ENCODE peak calls at places on chromosomes 1 and 21, in five cellular contexts. B is GM23248, X is IMR-90, M is mammary epithelial cell, L is sigmoid colon. Q is an unnamed sample.
A peak's percentile ranks its signal among the peaks of the same experiment; 100 is the strongest.

GRCh38 chr1:169786974-169787373 is 7.7 kb downstream of the METTL18 start:
- DNase-seq in B (no peak), X (no peak), L (no peak), M (no peak), Q (no peak)

GRCh38 chr1:16099412-16099811 is 26.0 kb upstream of the FAM131C start:
- DNase-seq in L (no peak), B (no peak), X (no peak), M (no peak), Q (no peak)

GRCh38 chr1:93437976-93438605 is 9.8 kb upstream of the FNBP1L start:
- DNase-seq in L (no peak), B (peak; percentile 62), M (peak; percentile 39), X (peak; percentile 65), Q (peak; percentile 53)

GRCh38 chr1:10867138-10867721 is 70.8 kb upstream of the CASZ1 start:
- DNase-seq in B (peak; percentile 83), M (no peak), X (peak; percentile 18), L (peak; percentile 67), Q (peak; percentile 51)

GRCh38 chr21:32958288-32958992 is 67.3 kb upstream of the OLIG2 start:
- DNase-seq in L (no peak), X (no peak), M (no peak), B (no peak), Q (no peak)

GRCh38 chr1:176885756-176886155 is 278.8 kb downstream of the ASTN1 start:
- DNase-seq in B (peak; percentile 61), L (no peak), X (no peak), M (no peak), Q (peak; percentile 1)

GRCh38 chr21:37072239-37072987 is 458 bp downstream of the PIGP start:
- DNase-seq in M (peak; percentile 71), B (peak; percentile 89), L (peak; percentile 88), X (peak; percentile 89), Q (peak; percentile 71)

GRCh38 chr21:36929622-36930021 is 36.8 kb downstream of the HLCS start:
- DNase-seq in X (peak; percentile 49), B (no peak), L (no peak), M (peak; percentile 35), Q (no peak)

GRCh38 chr1:157932082-157932481 is 61.4 kb upstream of the KIRREL1 start:
- DNase-seq in L (no peak), B (peak; percentile 57), X (peak; percentile 55), M (peak; percentile 55), Q (no peak)

GRCh38 chr1:25780318-25781129 is 19.5 kb upstream of the SELENON start:
- DNase-seq in M (no peak), B (no peak), L (no peak), X (peak; percentile 49), Q (no peak)

GRCh38 chr21:38721983-38722382 is 83.7 kb upstream of the ETS2 start:
- DNase-seq in X (no peak), L (no peak), M (no peak), B (peak; percentile 27), Q (no peak)

GRCh38 chr1:238960071-238960470 is 426.3 kb upstream of the CHRM3 start:
- DNase-seq in M (peak; percentile 93), B (peak; percentile 36), X (peak; percentile 4), L (no peak), Q (no peak)

GRCh38 chr21:43608225-43608624 is 51.1 kb downstream of the HSF2BP start:
- DNase-seq in B (peak; percentile 63), M (peak; percentile 90), L (no peak), X (peak; percentile 86), Q (no peak)

GRCh38 chr1:150763018-150763417 is 2.6 kb downstream of the CTSS start:
- DNase-seq in M (no peak), L (no peak), X (no peak), B (no peak), Q (no peak)

GRCh38 chr1:58754683-58755467 is 29.0 kb downstream of the JUN start:
- DNase-seq in L (no peak), M (no peak), X (no peak), B (no peak), Q (no peak)

GRCh38 chr1:199859525-199859924 is 168.0 kb upstream of the NR5A2 start:
- DNase-seq in X (peak; percentile 80), L (no peak), M (peak; percentile 67), B (peak; percentile 89), Q (no peak)

GRCh38 chr1:175508320-175509110 is 234.9 kb downstream of the TNR start:
- DNase-seq in B (no peak), L (no peak), M (peak; percentile 49), X (no peak), Q (no peak)

GRCh38 chr21:40717008-40717407 is 129.9 kb downstream of the DSCAM start:
- DNase-seq in B (no peak), M (peak; percentile 15), X (no peak), L (no peak), Q (no peak)

GRCh38 chr1:221620437-221621384 is 121.2 kb downstream of the DUSP10 start:
- DNase-seq in X (peak; percentile 23), B (peak; percentile 50), L (no peak), M (peak; percentile 31), Q (no peak)

GRCh38 chr1:173867141-173867752 is 542 bp downstream of the GAS5 start:
- DNase-seq in X (no peak), L (peak; percentile 68), B (no peak), M (no peak), Q (no peak)

GRCh38 chr1:89892816-89893215 is 72.0 kb downstream of the LRRC8D start:
- DNase-seq in X (no peak), L (no peak), B (no peak), M (no peak), Q (no peak)

GRCh38 chr1:44584167-44584566 is 90.1 kb downstream of the TMEM53 start:
- DNase-seq in X (no peak), B (no peak), L (no peak), M (no peak), Q (no peak)

GRCh38 chr21:35333831-35334593 is 284.9 kb upstream of the RUNX1 start:
- DNase-seq in X (no peak), L (no peak), B (peak; percentile 48), M (no peak), Q (no peak)

GRCh38 chr1:6753320-6754140 is 31.7 kb upstream of the CAMTA1 start:
- DNase-seq in M (peak; percentile 44), B (peak; percentile 54), X (peak; percentile 35), L (no peak), Q (no peak)

GRCh38 chr1:78760858-78761257 is 111.2 kb downstream of the IFI44 start:
- DNase-seq in X (peak; percentile 36), L (no peak), M (no peak), B (peak; percentile 12), Q (no peak)

GRCh38 chr21:46095106-46095719 is 2.7 kb upstream of the COL6A2 start:
- DNase-seq in L (peak; percentile 66), M (no peak), X (no peak), B (no peak), Q (no peak)

GRCh38 chr1:207423560-207424292 is 30.4 kb upstream of the CR2 start:
- DNase-seq in L (no peak), M (no peak), X (no peak), B (no peak), Q (no peak)

GRCh38 chr1:193322218-193322617 is 135.8 kb upstream of the B3GALT2 start:
- DNase-seq in M (peak; percentile 64), X (peak; percentile 84), B (peak; percentile 64), L (no peak), Q (no peak)

GRCh38 chr1:46747683-46748288 is 28.9 kb upstream of the EFCAB14 start:
- DNase-seq in X (peak; percentile 55), B (peak; percentile 75), L (no peak), M (peak; percentile 65), Q (no peak)

GRCh38 chr1:207335695-207336363 is 14.4 kb downstream of the CD55 start:
- DNase-seq in L (no peak), M (peak; percentile 63), B (peak; percentile 64), X (no peak), Q (no peak)

GRCh38 chr1:30698401-30698981 is 24.9 kb downstream of the MATN1 start:
- DNase-seq in L (peak; percentile 72), X (no peak), M (no peak), B (no peak), Q (no peak)

GRCh38 chr1:53616927-53617326 is 122.0 kb downstream of the GLIS1 start:
- DNase-seq in L (peak; percentile 32), M (no peak), X (peak; percentile 26), B (peak; percentile 13), Q (no peak)

GRCh38 chr1:159854101-159854692 is 8.3 kb downstream of the VSIG8 start:
- DNase-seq in M (no peak), X (no peak), B (peak; percentile 78), L (peak; percentile 87), Q (no peak)

GRCh38 chr1:240189386-240189989 is 97.8 kb downstream of the FMN2 start:
- DNase-seq in B (peak; percentile 62), L (no peak), X (peak; percentile 53), M (peak; percentile 25), Q (peak; percentile 6)

GRCh38 chr1:1627261-1627841 is 4.6 kb upstream of the MMP23B start:
- DNase-seq in B (no peak), X (no peak), L (peak; percentile 62), M (peak; percentile 28), Q (no peak)

GRCh38 chr1:147837129-147837776 is 65.3 kb upstream of the GJA8 start:
- DNase-seq in M (no peak), B (no peak), L (no peak), X (no peak), Q (no peak)

DNA sequence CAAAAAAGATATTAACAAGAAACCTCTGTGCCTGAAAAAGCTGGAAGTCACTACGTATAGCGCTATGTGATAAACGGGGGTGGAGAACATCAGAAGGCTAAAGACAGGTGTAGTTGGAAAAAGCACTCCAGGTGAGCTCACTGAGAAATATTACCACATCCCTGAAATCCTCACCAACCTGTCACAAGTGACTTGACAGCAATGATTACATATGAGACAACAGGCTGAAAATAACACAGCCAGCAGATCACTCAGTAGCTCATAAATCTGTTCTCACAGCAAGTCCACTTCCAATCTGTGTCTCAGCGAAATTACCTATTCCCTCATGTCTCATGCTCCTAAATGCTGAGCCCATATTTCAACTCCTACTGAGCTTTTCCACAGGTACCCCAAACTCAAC is 120.5 kb downstream of the UBR4 start:
- DNase-seq in M (no peak), B (no peak), X (no peak), L (no peak), Q (no peak)
- H3K4me1 ChIP-seq in M (peaks cover 5% of the 10 kb centered on the region), B (no peaks in the 10 kb centered on the region), X (peaks cover 33% of the 10 kb centered on the region), L (peaks cover 30% of the 10 kb centered on the region), Q (no peaks in the 10 kb centered on the region)

GRCh38 chr21:33976082-33976979 is 60.7 kb upstream of the ATP5PO start:
- DNase-seq in M (peak; percentile 97), L (peak; percentile 72), X (peak; percentile 94), B (peak; percentile 94), Q (peak; percentile 71)
- H3K4me3 ChIP-seq in M (peak overlapping the region; percentile 7), L (no peak overlapping the region), X (no peak overlapping the region), B (peak overlapping the region; percentile 30), Q (peak overlapping the region; percentile 56)

DNA sequence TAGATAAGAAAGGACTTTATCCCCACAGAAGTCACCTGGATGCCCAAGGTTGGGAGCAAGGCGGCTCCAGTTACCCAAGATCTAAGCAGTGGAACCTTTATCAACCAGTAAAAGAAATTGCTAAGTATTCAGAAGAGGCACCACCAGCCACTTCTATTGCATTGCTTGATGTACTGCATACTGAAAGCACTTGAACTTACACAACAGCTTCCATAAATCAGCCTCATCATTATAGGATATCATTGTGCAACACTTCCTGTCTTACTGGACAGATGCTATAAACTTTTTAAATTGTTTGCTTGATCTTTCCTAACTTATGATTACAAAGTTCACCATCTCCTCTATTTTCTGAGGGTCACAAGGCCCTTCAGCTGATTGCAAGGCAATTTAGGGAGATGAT is 642.7 kb upstream of the CXADR start:
- DNase-seq in X (peak; percentile 5), M (no peak), B (peak; percentile 45), L (no peak), Q (no peak)
- H3K4me1 ChIP-seq in X (no peaks in the 10 kb centered on the region), M (no peaks in the 10 kb centered on the region), B (peaks cover 6% of the 10 kb centered on the region), L (no peaks in the 10 kb centered on the region), Q (no peaks in the 10 kb centered on the region)

GRCh38 chr21:44870748-44871495 is 2.6 kb downstream of the PTTG1IP start:
- DNase-seq in M (peak; percentile 73), L (no peak), B (no peak), X (no peak), Q (no peak)
- H3K4me3 ChIP-seq in M (peak overlapping the region; percentile 86), L (peak overlapping the region; percentile 91), B (peak overlapping the region; percentile 95), X (no peak overlapping the region), Q (peak overlapping the region; percentile 85)

Q was measured in CD4-positive, CD25-positive, alpha-beta regulatory T cell.